ENCODE peak calls at places on chromosomes 4 and X, in five cellular contexts. L is endothelial cell of umbilical vein, Y is hepatocyte, D is PC-9, G is keratinocyte. U is an unnamed sample.

GRCh38 chr4:2878346-2878745 is 34.7 kb downstream of the ADD1 start:
- DNase-seq in L (peak; percentile 24), Y (no peak), D (no peak), G (no peak), U (no peak)

GRCh38 chr4:5750052-5750950 is 39.3 kb downstream of the EVC start:
- DNase-seq in L (peak; percentile 30), Y (no peak), D (no peak), G (no peak), U (peak; percentile 84)

GRCh38 chrX:69229436-69229835 is 64.2 kb upstream of the PJA1 start:
- DNase-seq in L (no peak), Y (no peak), D (no peak), G (peak; percentile 65), U (peak; percentile 65)

GRCh38 chrX:45769919-45770582 is 569.4 kb upstream of the DIPK2B start:
- DNase-seq in L (peak; percentile 87), Y (peak; percentile 76), D (peak; percentile 73), G (no peak), U (peak; percentile 96)

GRCh38 chr4:56764775-56765174 is 56.7 kb downstream of the SPINK2 start:
- DNase-seq in L (no peak), Y (no peak), D (no peak), G (no peak), U (peak; percentile 77)

GRCh38 chr4:84309191-84309590 is 189.9 kb downstream of the NKX6-1 start:
- DNase-seq in L (no peak), Y (no peak), D (no peak), G (no peak), U (no peak)

GRCh38 chr4:59247032-59247431 is 1953.1 kb upstream of the ADGRL3 start:
- DNase-seq in L (no peak), Y (no peak), D (no peak), G (no peak), U (peak; percentile 0)

GRCh38 chr4:26839534-26839951 is 21.1 kb upstream of the STIM2 start:
- DNase-seq in L (no peak), Y (no peak), D (no peak), G (no peak), U (peak; percentile 65)

GRCh38 chrX:68919707-68920106 is 90.9 kb downstream of the EFNB1 start:
- DNase-seq in L (no peak), Y (no peak), D (no peak), G (no peak), U (no peak)

GRCh38 chrX:50769389-50770063 is 44.5 kb downstream of the SHROOM4 start:
- DNase-seq in L (peak; percentile 25), Y (no peak), D (no peak), G (no peak), U (no peak)

GRCh38 chr4:137274404-137274803 is 257.9 kb downstream of the PCDH18 start:
- DNase-seq in L (no peak), Y (peak; percentile 6), D (no peak), G (no peak), U (no peak)

GRCh38 chr4:129140521-129140920 is 44.6 kb downstream of the C4orf33 start:
- DNase-seq in L (no peak), Y (no peak), D (no peak), G (no peak), U (no peak)

GRCh38 chr4:112509243-112510190 is 6.5 kb downstream of the NEUROG2 start:
- DNase-seq in L (no peak), Y (no peak), D (no peak), G (no peak), U (no peak)

GRCh38 chr4:112510468-112511293 is 5.3 kb downstream of the NEUROG2 start:
- DNase-seq in L (no peak), Y (no peak), D (no peak), G (no peak), U (no peak)

GRCh38 chr4:112511294-112512118 is 4.5 kb downstream of the NEUROG2 start:
- DNase-seq in L (no peak), Y (no peak), D (no peak), G (no peak), U (no peak)

GRCh38 chr4:112514079-112514448 is 1.9 kb downstream of the NEUROG2 start:
- DNase-seq in L (no peak), Y (no peak), D (no peak), G (no peak), U (no peak)

GRCh38 chr4:112510191-112510467 is 5.9 kb downstream of the NEUROG2 start:
- DNase-seq in L (no peak), Y (no peak), D (no peak), G (no peak), U (no peak)
- H3K4me2 ChIP-seq in L (peak overlapping the region; percentile 16), Y (peak overlapping the region; percentile 74), D (no peak overlapping the region), G (peak overlapping the region; percentile 58), U (no peak overlapping the region)

GRCh38 chrX:140502491-140503229 is 2.2 kb downstream of the SOX3 start:
- DNase-seq in L (no peak), Y (no peak), D (no peak), G (no peak), U (no peak)
- TF ChIP-seq EZH2 in L (peak; percentile 61), Y (peak; percentile 87), D (no peak), G (peak; percentile 73), U (no peak)

GRCh38 chr4:20126906-20127305 is 124.8 kb upstream of the SLIT2 start:
- DNase-seq in L (no peak), Y (no peak), D (no peak), G (peak; percentile 32), U (peak; percentile 8)
- H3K9me3 ChIP-seq in L (no peaks in the 10 kb centered on the region), Y (no peaks in the 10 kb centered on the region), D (no peaks in the 10 kb centered on the region), G (no peaks in the 10 kb centered on the region), U (no peaks in the 10 kb centered on the region)

GRCh38 chr4:78863254-78863869 is 75.9 kb downstream of the PAQR3 start:
- DNase-seq in L (peak; percentile 3), Y (no peak), D (no peak), G (no peak), U (no peak)
- H3K4me2 ChIP-seq in L (no peak overlapping the region), Y (no peak overlapping the region), D (no peak overlapping the region), G (no peak overlapping the region), U (no peak overlapping the region)

U was measured in fibroblast of lung.